ENCODE peak calls at places on chromosomes 13 and 19, in four cellular contexts. V, F, J and O are unnamed samples.

GRCh38 chr13:21837288-21837687 is 166.4 kb downstream of the FGF9 start:
- DNase-seq in V (no peak), J (no peak), F (no peak), O (no peak)

GRCh38 chr19:53055117-53055516 is 10.6 kb downstream of the ERVV-2 start:
- DNase-seq in F (no peak), J (no peak), V (no peak), O (no peak)

GRCh38 chr13:41005709-41006108 is 13.4 kb downstream of the ELF1 start:
- DNase-seq in J (no peak), V (no peak), F (no peak), O (no peak)

GRCh38 chr13:110102053-110102452 is 204.9 kb downstream of the COL4A1 start:
- DNase-seq in V (no peak), J (no peak), F (no peak), O (no peak)

GRCh38 chr19:46081928-46082727 is 41.3 kb upstream of the IGFL4 start:
- DNase-seq in V (no peak), J (no peak), F (peak; percentile 82), O (peak; percentile 70)

GRCh38 chr19:27776020-27776419 is 1436.9 kb downstream of the UQCRFS1 start:
- DNase-seq in F (peak; percentile 46), V (no peak), J (no peak), O (peak; percentile 40)

GRCh38 chr19:29942404-29943261 is 594 bp downstream of the URI1 start:
- DNase-seq in J (peak; percentile 77), V (no peak), F (peak; percentile 11), O (peak; percentile 25)

GRCh38 chr19:32041681-32042292 is 303.6 kb upstream of the ZNF507 start:
- DNase-seq in F (peak; percentile 41), J (peak; percentile 40), V (no peak), O (peak; percentile 29)

GRCh38 chr13:75050419-75051066 is 431.4 kb downstream of the TBC1D4 start:
- DNase-seq in F (peak; percentile 3), V (peak; percentile 15), J (no peak), O (peak; percentile 64)

GRCh38 chr13:79392882-79393563 is 13.0 kb downstream of the RBM26 start:
- DNase-seq in F (peak; percentile 32), V (no peak), J (no peak), O (peak; percentile 39)

GRCh38 chr13:114107686-114108081 is 24.7 kb downstream of the RASA3 start:
- DNase-seq in V (no peak), J (peak; percentile 8), F (peak; percentile 65), O (peak; percentile 70)

GRCh38 chr19:55600336-55601028 is 394 bp downstream of the ZNF524 start:
- DNase-seq in F (no peak), V (no peak), J (no peak), O (no peak)

GRCh38 chr19:982567-983170 is 1.5 kb upstream of the WDR18 start:
- DNase-seq in J (peak; percentile 82), F (peak; percentile 47), V (no peak), O (peak; percentile 39)

GRCh38 chr13:50244913-50245574 is 229.8 kb downstream of the KCNRG start:
- DNase-seq in F (peak; percentile 82), V (peak; percentile 59), J (no peak), O (peak; percentile 76)

GRCh38 chr13:89407357-89407756 is 1736.2 kb downstream of the SLITRK5 start:
- DNase-seq in F (no peak), J (no peak), V (no peak), O (no peak)

GRCh38 chr19:27794444-27795042 is 1418.4 kb downstream of the UQCRFS1 start:
- DNase-seq in F (peak; percentile 46), V (no peak), J (no peak), O (peak; percentile 40)

GRCh38 chr13:73898276-73898675 is 235.9 kb downstream of the KLF12 start:
- DNase-seq in J (no peak), V (peak; percentile 68), F (no peak), O (peak; percentile 27)

GRCh38 chr13:50080158-50080855 is 65.1 kb downstream of the KCNRG start:
- DNase-seq in V (no peak), F (peak; percentile 67), J (peak; percentile 30), O (peak; percentile 46)

GRCh38 chr19:33868821-33869412 is 72.2 kb downstream of the KCTD15 start:
- DNase-seq in F (peak; percentile 33), J (peak; percentile 14), V (no peak), O (peak; percentile 31)

GRCh38 chr13:21695536-21695935 is 24.7 kb downstream of the FGF9 start:
- DNase-seq in V (no peak), J (no peak), F (no peak), O (no peak)

GRCh38 chr19:19749332-19750130 is 16.6 kb upstream of the ZNF14 start:
- DNase-seq in J (no peak), V (no peak), F (no peak), O (no peak)

GRCh38 chr19:991174-991931 is 7.2 kb downstream of the WDR18 start:
- DNase-seq in J (peak; percentile 37), V (no peak), F (peak; percentile 29), O (peak; percentile 52)

GRCh38 chr13:86569119-86569518 is 769.9 kb upstream of the SLITRK6 start:
- DNase-seq in V (no peak), F (no peak), J (no peak), O (no peak)

GRCh38 chr19:54551293-54551692 is 22.3 kb upstream of the LILRA2 start:
- DNase-seq in V (no peak), F (no peak), J (no peak), O (no peak)

GRCh38 chr13:75480691-75481175 is 1.2 kb downstream of the TBC1D4 start:
- DNase-seq in F (peak; percentile 56), V (no peak), J (peak; percentile 77), O (peak; percentile 55)

GRCh38 chr19:3275583-3276340 is 51.3 kb downstream of the CELF5 start:
- DNase-seq in J (peak; percentile 91), V (no peak), F (peak; percentile 64), O (peak; percentile 64)

GRCh38 chr13:47326061-47326460 is 429.2 kb upstream of the HTR2A start:
- DNase-seq in J (no peak), V (no peak), F (peak; percentile 60), O (peak; percentile 74)

GRCh38 chr13:32443111-32443510 is 15.2 kb upstream of the N4BP2L1 start:
- DNase-seq in F (no peak), V (no peak), J (peak; percentile 35), O (peak; percentile 19)

GRCh38 chr13:76293346-76293745 is 592.9 kb downstream of the KCTD12 start:
- DNase-seq in V (peak; percentile 55), J (no peak), F (peak; percentile 85), O (peak; percentile 58)

GRCh38 chr19:35977446-35978222 is 17.4 kb upstream of the SDHAF1 start:
- DNase-seq in J (no peak), F (no peak), V (no peak), O (no peak)

GRCh38 chr19:34432797-34433196 is 4.6 kb downstream of the UBA2 start:
- DNase-seq in F (peak; percentile 16), V (no peak), J (no peak), O (peak; percentile 20)

GRCh38 chr13:106382569-106382968 is 152.9 kb downstream of the EFNB2 start:
- DNase-seq in F (no peak), V (no peak), J (no peak), O (no peak)

GRCh38 chr19:58356236-58356970 is 3.1 kb upstream of the A1BG start:
- DNase-seq in F (peak; percentile 10), V (no peak), J (no peak), O (peak; percentile 48)

GRCh38 chr13:103941506-103942148 is 875.4 kb upstream of the SLC10A2 start:
- DNase-seq in F (peak; percentile 4), J (no peak), V (no peak), O (no peak)

GRCh38 chr19:36686365-36687213 is 823 bp upstream of the ZNF567 start:
- DNase-seq in F (peak; percentile 14), J (peak; percentile 14), V (no peak), O (no peak)

GRCh38 chr19:35153701-35154534 is 617 bp upstream of the FXYD5 start:
- DNase-seq in F (no peak), V (no peak), J (peak; percentile 56), O (peak; percentile 33)

GRCh38 chr13:113904411-113904810 is 40.5 kb upstream of the GAS6 start:
- DNase-seq in V (no peak), J (peak; percentile 42), F (peak; percentile 37), O (peak; percentile 57)

GRCh38 chr13:50518791-50519201 is 324.7 kb downstream of the DLEU7 start:
- DNase-seq in J (no peak), F (no peak), V (no peak), O (no peak)

GRCh38 chr19:23415561-23416191 is 20.4 kb upstream of the ZNF91 start:
- DNase-seq in V (no peak), F (no peak), J (peak; percentile 86), O (no peak)
- H3K4me3 ChIP-seq in V (peak overlapping the region; percentile 39), F (no peak overlapping the region), J (peak overlapping the region; percentile 20), O (peak overlapping the region; percentile 29)

DNA sequence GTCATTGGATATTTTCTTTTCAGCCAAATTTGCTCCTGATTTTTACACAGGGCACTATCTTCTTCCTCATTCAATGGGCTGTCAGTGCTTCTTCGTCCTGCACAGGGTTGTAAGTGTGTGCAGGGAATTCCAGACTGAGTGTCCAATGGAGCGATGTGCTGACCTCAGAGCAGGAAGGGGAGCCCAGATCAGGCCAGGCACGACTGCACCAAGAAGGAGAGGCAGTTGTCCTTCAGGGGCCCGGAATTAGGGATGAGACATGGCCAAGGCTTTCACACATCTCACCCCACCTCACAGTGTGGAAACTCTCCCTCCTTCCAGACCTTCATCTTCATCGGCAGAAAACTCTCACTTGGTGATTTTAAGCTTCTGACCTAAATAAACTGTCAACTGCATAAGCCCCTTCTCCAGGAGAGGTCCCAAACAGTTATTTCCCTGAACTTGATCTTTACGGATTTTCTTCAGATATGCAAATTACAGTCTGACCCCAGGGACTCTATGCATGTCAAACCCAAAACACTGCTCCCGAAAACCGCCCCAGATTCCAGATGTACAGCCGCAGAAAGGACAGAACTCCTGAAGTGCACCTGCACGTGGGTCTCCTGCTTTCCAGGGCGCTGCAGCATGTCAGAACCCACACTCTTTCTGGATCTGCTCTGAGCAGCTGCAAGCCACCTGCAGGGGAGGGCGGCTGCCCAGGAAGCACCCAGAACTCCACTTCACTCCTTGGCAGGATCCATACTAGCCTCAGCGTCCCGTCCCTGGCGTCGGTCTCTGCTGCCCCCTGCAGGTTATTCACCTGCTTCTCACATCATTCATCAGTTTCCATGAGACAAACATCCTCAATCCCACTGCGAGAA is 625 bp upstream of the ZNF20 start:
- DNase-seq in V (peak; percentile 25), J (peak; percentile 93), F (peak; percentile 84), O (peak; percentile 80)
- TF ChIP-seq CTCF in V (peak; percentile 93), J (peak; percentile 94), F (peak; percentile 89), O (peak; percentile 92)

GRCh38 chr19:12736854-12737665 is at the start of gene GET3:
- DNase-seq in F (peak; percentile 100), V (peak; percentile 100), J (peak; percentile 91), O (peak; percentile 100)

GRCh38 chr19:12733907-12734214 is 623 bp downstream of the TRIR start:
- DNase-seq in V (no peak), F (no peak), J (no peak), O (no peak)

GRCh38 chr19:12731337-12731736 is 3.1 kb downstream of the TRIR start:
- DNase-seq in V (no peak), J (no peak), F (no peak), O (no peak)

GRCh38 chr19:12730054-12730453 is 4.4 kb downstream of the TRIR start:
- DNase-seq in V (no peak), J (no peak), F (no peak), O (no peak)

GRCh38 chr19:12733369-12733896 is 1.1 kb downstream of the TRIR start:
- DNase-seq in J (no peak), F (peak; percentile 47), V (no peak), O (peak; percentile 51)
- H3K4me3 ChIP-seq in J (peak overlapping the region; percentile 80), F (peak overlapping the region; percentile 76), V (peak overlapping the region; percentile 67), O (peak overlapping the region; percentile 95)

GRCh38 chr13:37488682-37489081 is 109.9 kb downstream of the POSTN start:
- DNase-seq in V (no peak), J (no peak), F (peak; percentile 62), O (peak; percentile 64)
- TF ChIP-seq CTCF in V (no peak), J (no peak), F (no peak), O (no peak)